ENCODE peak calls at places on chromosomes 12 and 14, in four cellular contexts. P is OCI-LY7, U is fibroblast of gingiva, N is NCI-H748 treated with DMSO at 0.1 percent for 48 hours. M is an unnamed sample.

GRCh38 chr12:56032006-56032405 is 9.7 kb upstream of the RPS26 start:
- DNase-seq in P (no peak), U (no peak), N (no peak), M (no peak)

GRCh38 chr12:29673346-29673745 is 110.4 kb downstream of the TMTC1 start:
- DNase-seq in P (no peak), U (peak), N (no peak), M (no peak)

GRCh38 chr14:85195872-85196477 is 334.0 kb upstream of the FLRT2 start:
- DNase-seq in P (peak), U (no peak), N (no peak), M (peak)

GRCh38 chr12:14769462-14769836 is 33.8 kb downstream of the WBP11 start:
- DNase-seq in P (peak), U (peak), N (no peak), M (no peak)

GRCh38 chr12:1474567-1475153 is 119.7 kb downstream of the FBXL14 start:
- DNase-seq in P (no peak), U (peak), N (no peak), M (no peak)

GRCh38 chr12:25958254-25959068 is at the start of gene RASSF8:
- DNase-seq in P (no peak), U (peak), N (peak), M (peak)

GRCh38 chr14:95885866-95886265 is 9.2 kb downstream of the TUNAR start:
- DNase-seq in P (no peak), U (no peak), N (no peak), M (no peak)

GRCh38 chr12:4564819-4565218 is 2.8 kb downstream of the DYRK4 start:
- DNase-seq in P (peak), U (no peak), N (no peak), M (no peak)

GRCh38 chr12:115135800-115136211 is 451.8 kb upstream of the TBX3 start:
- DNase-seq in P (no peak), U (peak), N (peak), M (no peak)

GRCh38 chr12:124914392-124915248 is at the start of gene UBC:
- DNase-seq in P (peak), U (peak), N (no peak), M (peak)

GRCh38 chr14:104957146-104958113 is 20.7 kb downstream of the AHNAK2 start:
- DNase-seq in P (no peak), U (no peak), N (no peak), M (no peak)

M was measured in NB4.